ENCODE peak calls at places on chromosomes 5 and 9, in ten cellular contexts. S is activated naive CD8-positive, alpha-beta T cell treated with anti-CD3 and anti-CD28 coated beads, Interleukin-2, amount 10 ng/mL, durations not matched to agents 7 days and 5 days; P is activated T-cell treated with anti-CD3 and anti-CD28 coated beads for 48 hours; Y is H54; L is spleen; J is lower leg skin; A is amygdala; D is body of pancreas; M is stimulated activated naive B cell treated with anti-CD40 and anti-IgM and Interleukin-4, amounts not matched to agents 10 μg/mL and 1 μg/mL and 100 μg/mL, for 72 hours; W is stimulated activated CD8-positive, alpha-beta memory T cell treated with anti-CD3 and anti-CD28 coated beads, Interleukin-2, amount 100 ng/mL, for 48 hours. O is an unnamed sample.

GRCh38 chr9:6910032-6910431 is 152.3 kb downstream of the KDM4C start:
- DNase-seq in A (no peak), L (no peak), J (no peak), D (no peak), S (no peak), Y (no peak), M (no peak), W (no peak), P (no peak), O (no peak)

GRCh38 chr9:113614843-113615648 is 151.5 kb downstream of the RGS3 start:
- DNase-seq in S (no peak), M (peak; percentile 52), A (no peak), W (no peak), P (no peak), J (no peak), D (peak; percentile 29), Y (no peak), L (peak; percentile 69), O (peak; percentile 44)

GRCh38 chr9:135523521-135524129 is 2.4 kb downstream of the LCN1 start:
- DNase-seq in M (no peak), Y (no peak), P (no peak), J (peak; percentile 76), W (no peak), S (no peak), D (no peak), L (no peak), A (no peak), O (no peak)

GRCh38 chr5:155441849-155442248 is 428.3 kb downstream of the KIF4B start:
- DNase-seq in M (no peak), S (no peak), A (no peak), W (no peak), L (no peak), J (no peak), D (no peak), Y (no peak), P (no peak), O (no peak)

GRCh38 chr9:97983524-97984187 is 515 bp downstream of the ANP32B start:
- DNase-seq in L (peak; percentile 93), A (peak; percentile 61), S (peak; percentile 77), W (peak; percentile 23), P (peak; percentile 45), Y (peak; percentile 70), D (peak; percentile 67), J (no peak), M (peak; percentile 51), O (no peak)

GRCh38 chr9:135811796-135812195 is 95.5 kb downstream of the CAMSAP1 start:
- DNase-seq in L (no peak), M (no peak), W (no peak), D (no peak), J (peak; percentile 39), P (no peak), S (peak; percentile 4), A (no peak), Y (no peak), O (no peak)

GRCh38 chr5:141513021-141513626 is 24.2 kb downstream of the PCDHGC5 start:
- DNase-seq in J (peak; percentile 87), S (peak; percentile 43), M (no peak), L (peak; percentile 86), P (peak; percentile 31), A (peak; percentile 74), W (no peak), D (peak; percentile 53), Y (no peak), O (peak; percentile 56)

GRCh38 chr5:157384971-157385709 is 74.9 kb upstream of the NIPAL4 start:
- DNase-seq in D (no peak), A (no peak), J (no peak), L (no peak), M (no peak), S (no peak), Y (peak; percentile 26), W (no peak), P (no peak), O (peak; percentile 84)

GRCh38 chr9:123418052-123418430 is 62.0 kb downstream of the CRB2 start:
- DNase-seq in M (no peak), P (no peak), J (peak; percentile 72), S (no peak), L (no peak), W (no peak), Y (no peak), D (no peak), A (no peak), O (no peak)

GRCh38 chr9:131423171-131423581 is 29.3 kb downstream of the PRRC2B start:
- DNase-seq in J (peak; percentile 89), M (peak; percentile 35), S (no peak), P (no peak), W (no peak), D (peak; percentile 77), A (peak; percentile 23), L (peak; percentile 64), Y (peak; percentile 30), O (peak; percentile 61)

GRCh38 chr5:37533851-37534250 is 154.7 kb downstream of the WDR70 start:
- DNase-seq in W (no peak), L (no peak), J (no peak), S (no peak), P (no peak), Y (peak; percentile 31), D (no peak), M (no peak), A (no peak), O (no peak)

GRCh38 chr9:4174781-4175180 is 125.1 kb downstream of the GLIS3 start:
- DNase-seq in P (no peak), D (no peak), Y (no peak), J (no peak), W (no peak), A (no peak), M (no peak), S (no peak), L (no peak), O (no peak)